ENCODE peak calls at places on chromosomes 7 and 10, in eight cellular contexts. H is PC-3; X is CD4-positive, alpha-beta memory T cell; G is fibroblast of pulmonary artery; Z is transverse colon; S is MG63; B is neural progenitor cell; C is kidney. T is an unnamed sample.

GRCh38 chr10:124694467-124695195 is 49.5 kb downstream of the FAM53B start:
- DNase-seq in H (no peak), G (no peak), Z (no peak), C (no peak), X (no peak), S (no peak), B (no peak), T (no peak)

GRCh38 chr7:69812756-69813155 is 214.5 kb downstream of the AUTS2 start:
- DNase-seq in S (no peak), C (no peak), H (no peak), Z (no peak), B (no peak), X (no peak), G (no peak), T (no peak)

GRCh38 chr10:128377988-128378387 is 251.8 kb upstream of the MKI67 start:
- DNase-seq in G (no peak), Z (no peak), C (no peak), S (no peak), X (no peak), B (no peak), H (no peak), T (no peak)

GRCh38 chr10:93813507-93814465 is 56.0 kb downstream of the LGI1 start:
- DNase-seq in S (peak), H (peak), C (peak), Z (peak), G (peak), B (peak), X (peak), T (peak)

GRCh38 chr10:49139866-49140195 is 6.0 kb upstream of the FAM170B start:
- DNase-seq in Z (no peak), G (peak), C (no peak), X (no peak), H (peak), S (peak), B (no peak), T (no peak)

GRCh38 chr7:15929406-15929805 is 242.9 kb upstream of the MEOX2 start:
- DNase-seq in H (no peak), Z (no peak), C (no peak), X (no peak), G (no peak), S (no peak), B (no peak), T (no peak)

GRCh38 chr10:62734781-62735463 is 69.6 kb upstream of the ADO start:
- DNase-seq in Z (no peak), B (no peak), S (no peak), X (no peak), H (peak), C (no peak), G (no peak), T (no peak)

GRCh38 chr7:116315293-116315692 is 105.0 kb downstream of the TES start:
- DNase-seq in G (no peak), C (no peak), B (peak), X (no peak), H (no peak), Z (no peak), S (peak), T (no peak)

GRCh38 chr10:26310361-26310760 is 93.8 kb downstream of the GAD2 start:
- DNase-seq in C (no peak), H (no peak), X (no peak), Z (no peak), G (no peak), S (no peak), B (no peak), T (no peak)

GRCh38 chr7:1668932-1669485 is 1.1 kb upstream of the ELFN1 start:
- DNase-seq in H (no peak), C (peak), X (no peak), Z (no peak), B (peak), G (peak), S (no peak), T (peak)

GRCh38 chr7:81209059-81209458 is 290.2 kb upstream of the SEMA3C start:
- DNase-seq in B (no peak), H (no peak), G (no peak), C (no peak), Z (no peak), S (no peak), X (no peak), T (no peak)

GRCh38 chr7:137287651-137288258 is 55.8 kb downstream of the PTN start:
- DNase-seq in G (peak), B (peak), C (no peak), H (peak), Z (no peak), X (no peak), S (no peak), T (no peak)

GRCh38 chr7:148116195-148116594 is 474.4 kb upstream of the C7orf33 start:
- DNase-seq in H (no peak), X (no peak), G (no peak), S (no peak), B (no peak), C (no peak), Z (no peak), T (no peak)

GRCh38 chr7:38463277-38464224 is 167.6 kb downstream of the AMPH start:
- DNase-seq in X (peak), S (peak), C (peak), G (peak), H (peak), B (no peak), Z (peak), T (no peak)

GRCh38 chr7:27994639-27995038 is 186.0 kb downstream of the JAZF1 start:
- DNase-seq in G (peak), C (no peak), H (peak), B (no peak), X (no peak), S (peak), Z (peak), T (no peak)

GRCh38 chr10:78065616-78066410 is 32.1 kb downstream of the RPS24 start:
- DNase-seq in B (no peak), X (no peak), G (no peak), H (peak), C (peak), Z (peak), S (no peak), T (no peak)

GRCh38 chr7:121774563-121774962 is 98.4 kb upstream of the PTPRZ1 start:
- DNase-seq in B (no peak), Z (no peak), H (no peak), S (no peak), X (no peak), C (no peak), G (no peak), T (no peak)

GRCh38 chr10:123795846-123796590 is 95.6 kb downstream of the CPXM2 start:
- DNase-seq in C (no peak), Z (no peak), S (no peak), B (no peak), H (no peak), G (no peak), X (no peak), T (peak)

GRCh38 chr7:30894866-30895408 is 16.7 kb upstream of the AQP1 start:
- DNase-seq in X (no peak), Z (no peak), C (no peak), H (peak), S (no peak), G (peak), B (peak), T (peak)

GRCh38 chr10:124126139-124126538 is 32.7 kb upstream of the CHST15 start:
- DNase-seq in C (peak), B (no peak), Z (no peak), S (no peak), H (no peak), X (no peak), G (no peak), T (no peak)

GRCh38 chr10:61634711-61635110 is 28.0 kb upstream of the CABCOCO1 start:
- DNase-seq in G (peak), Z (no peak), S (no peak), B (no peak), C (no peak), X (no peak), H (no peak), T (no peak)

GRCh38 chr10:62548686-62549085 is 174.5 kb downstream of the ZNF365 start:
- DNase-seq in Z (no peak), B (no peak), X (no peak), H (no peak), G (no peak), C (no peak), S (no peak), T (no peak)

DNA sequence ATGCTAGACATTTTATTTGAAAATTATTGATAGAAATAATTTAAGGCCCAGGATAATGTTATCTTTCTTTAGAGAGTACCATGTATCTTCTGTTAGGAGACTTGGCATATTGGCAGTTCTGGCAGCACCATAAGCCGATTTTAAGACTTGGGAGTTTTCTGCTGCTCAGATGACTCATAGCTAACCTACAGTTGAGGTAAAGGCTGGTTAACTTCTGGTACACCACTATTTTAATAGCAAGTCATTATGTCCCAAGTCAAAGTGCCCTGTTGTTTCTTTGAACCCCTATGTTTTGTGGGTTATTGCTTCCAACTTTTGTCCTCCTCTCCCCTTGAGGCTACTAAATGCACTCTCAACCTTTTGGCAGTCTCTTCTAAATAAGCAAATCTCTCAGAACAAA is 25.2 kb downstream of the ATRNL1 start:
- DNase-seq in S (no peak), H (no peak), G (no peak), B (no peak), X (no peak), C (no peak), Z (no peak), T (no peak)
- H3K4me3 ChIP-seq in S (no peak), H (no peak), G (no peak), B (no peak), X (no peak), C (no peak), Z (no peak), T (no peak)

GRCh38 chr7:47100815-47101435 is 481.0 kb downstream of the TNS3 start:
- DNase-seq in Z (peak), H (peak), G (peak), C (no peak), S (peak), X (no peak), B (peak), T (peak)
- H3K4me3 ChIP-seq in Z (no peak), H (peak), G (no peak), C (no peak), S (peak), X (no peak), B (no peak), T (no peak)

GRCh38 chr7:79421751-79422150 is 31.7 kb downstream of the MAGI2 start:
- DNase-seq in C (no peak), S (no peak), H (no peak), X (no peak), Z (no peak), G (no peak), B (no peak), T (no peak)

GRCh38 chr7:79425665-79426064 is 27.8 kb downstream of the MAGI2 start:
- DNase-seq in B (no peak), X (no peak), Z (no peak), C (no peak), H (no peak), G (no peak), S (no peak), T (no peak)

GRCh38 chr7:79414910-79415309 is 38.6 kb downstream of the MAGI2 start:
- DNase-seq in H (no peak), B (no peak), Z (no peak), S (no peak), G (no peak), X (no peak), C (no peak), T (no peak)

DNA sequence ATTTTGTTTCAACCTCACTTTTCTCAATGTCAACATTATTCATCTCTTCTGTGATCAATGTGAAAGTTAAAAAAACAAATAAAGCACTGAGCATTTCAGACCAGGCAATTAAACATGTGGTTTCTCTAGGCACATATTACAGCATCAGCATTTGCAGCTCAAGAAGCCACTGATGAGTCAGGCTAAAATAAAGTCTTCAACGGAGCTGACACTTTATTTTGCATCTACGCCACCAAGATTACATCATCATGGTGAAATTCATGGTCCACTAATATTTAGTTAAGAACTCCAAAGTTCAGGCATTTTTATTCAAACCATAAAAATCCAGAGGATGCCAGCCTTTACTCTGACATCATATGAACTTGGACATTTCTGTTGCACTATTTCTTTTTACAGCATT is 33.0 kb downstream of the MAGI2 start:
- DNase-seq in B (no peak), C (no peak), H (peak), X (no peak), Z (no peak), G (peak), S (peak), T (no peak)
- H3K4me3 ChIP-seq in B (no peak), C (no peak), H (no peak), X (no peak), Z (no peak), G (no peak), S (no peak), T (no peak)

GRCh38 chr10:102620615-102621417 is 23.5 kb upstream of the TRIM8 start:
- DNase-seq in S (no peak), C (peak), G (no peak), Z (no peak), X (no peak), H (no peak), B (no peak), T (no peak)
- H3K4me3 ChIP-seq in S (no peak), C (no peak), G (no peak), Z (no peak), X (no peak), H (no peak), B (no peak), T (no peak)

GRCh38 chr7:135368416-135369186 is 135.0 kb downstream of the STRA8 start:
- DNase-seq in S (no peak), H (no peak), G (no peak), B (no peak), Z (no peak), X (no peak), C (no peak), T (no peak)
- H3K4me3 ChIP-seq in S (no peak), H (no peak), G (no peak), B (no peak), Z (no peak), X (no peak), C (no peak), T (no peak)

GRCh38 chr7:88915615-88916014 is 120.1 kb upstream of the TEX47 start:
- DNase-seq in G (no peak), Z (no peak), C (no peak), S (no peak), B (no peak), X (no peak), H (no peak), T (no peak)
- H3K4me3 ChIP-seq in G (no peak), Z (no peak), C (no peak), S (no peak), B (no peak), X (no peak), H (no peak), T (no peak)

GRCh38 chr7:22733761-22734160 is 6.8 kb downstream of the IL6 start:
- DNase-seq in X (no peak), B (no peak), Z (no peak), S (no peak), G (no peak), H (no peak), C (no peak), T (no peak)

GRCh38 chr7:22732556-22733126 is 5.6 kb downstream of the IL6 start:
- DNase-seq in X (no peak), S (no peak), H (peak), G (peak), B (no peak), Z (no peak), C (no peak), T (no peak)

GRCh38 chr7:22730921-22731654 is 4.1 kb downstream of the IL6 start:
- DNase-seq in B (no peak), H (peak), S (peak), C (no peak), G (peak), X (no peak), Z (no peak), T (no peak)

GRCh38 chr7:22729180-22729579 is 2.2 kb downstream of the IL6 start:
- DNase-seq in X (no peak), S (no peak), Z (no peak), C (no peak), H (no peak), G (peak), B (no peak), T (no peak)

GRCh38 chr7:22731781-22732180 is 4.8 kb downstream of the IL6 start:
- DNase-seq in S (no peak), C (no peak), B (no peak), G (peak), H (no peak), Z (no peak), X (no peak), T (no peak)
- H3K4me3 ChIP-seq in S (no peak), C (no peak), B (no peak), G (no peak), H (no peak), Z (no peak), X (no peak), T (no peak)